ENCODE peak calls at places on chromosomes 6 and 20, in five cellular contexts. Z, S, C, R and N are unnamed samples.

GRCh38 chr6:122374307-122374706 is 25.1 kb upstream of the HSF2 start:
- DNase-seq in Z (no peak), R (no peak), S (no peak), C (no peak), N (no peak)

GRCh38 chr6:13368716-13369115 is 40.4 kb upstream of the TBC1D7 start:
- DNase-seq in R (no peak), S (no peak), Z (no peak), C (no peak), N (no peak)

GRCh38 chr6:110878751-110879539 is 4.4 kb downstream of the AMD1 start:
- DNase-seq in Z (peak; percentile 21), R (no peak), C (no peak), S (peak; percentile 48), N (peak; percentile 67)

GRCh38 chr6:157023958-157024357 is 246.8 kb downstream of the ARID1B start:
- DNase-seq in S (no peak), Z (no peak), C (no peak), R (no peak), N (no peak)

GRCh38 chr6:47042238-47042843 is at the start of gene ADGRF1:
- DNase-seq in C (no peak), Z (no peak), S (no peak), R (no peak), N (no peak)

GRCh38 chr6:150667977-150668716 is 68.5 kb downstream of the PLEKHG1 start:
- DNase-seq in R (peak; percentile 86), C (no peak), S (peak; percentile 29), Z (peak; percentile 93), N (no peak)

GRCh38 chr6:66964216-66964615 is 1257.2 kb upstream of the EYS start:
- DNase-seq in R (no peak), S (no peak), C (no peak), Z (no peak), N (no peak)

GRCh38 chr20:35490736-35491181 is 35.4 kb downstream of the CEP250 start:
- DNase-seq in S (no peak), C (peak; percentile 51), R (no peak), Z (no peak), N (no peak)

GRCh38 chr20:64144144-64144912 is 19.9 kb upstream of the MYT1 start:
- DNase-seq in Z (no peak), R (no peak), S (no peak), C (no peak), N (no peak)

GRCh38 chr6:35318200-35318844 is 20.7 kb downstream of the DEF6 start:
- DNase-seq in S (peak; percentile 70), R (peak; percentile 86), Z (peak; percentile 85), C (no peak), N (peak; percentile 59)

GRCh38 chr6:88492824-88493223 is 326.7 kb upstream of the CNR1 start:
- DNase-seq in C (no peak), Z (peak; percentile 41), R (peak; percentile 18), S (peak; percentile 41), N (peak; percentile 32)

GRCh38 chr6:20302168-20302567 is 89.9 kb upstream of the MBOAT1 start:
- DNase-seq in R (no peak), Z (no peak), C (no peak), S (no peak), N (no peak)

GRCh38 chr6:112253842-112254816 is at the start of gene LAMA4:
- DNase-seq in R (no peak), C (no peak), S (peak; percentile 5), Z (peak; percentile 86), N (no peak)

GRCh38 chr6:45398075-45398817 is 20.5 kb upstream of the SUPT3H start:
- DNase-seq in C (no peak), R (no peak), S (no peak), Z (no peak), N (no peak)

GRCh38 chr6:140182819-140183218 is 808.4 kb upstream of the CITED2 start:
- DNase-seq in S (no peak), Z (no peak), R (no peak), C (no peak), N (no peak)

GRCh38 chr6:139099984-139100383 is 34.9 kb upstream of the HECA start:
- DNase-seq in C (peak; percentile 57), S (no peak), R (no peak), Z (no peak), N (no peak)

GRCh38 chr20:57414867-57415592 is 23.8 kb downstream of the RBM38 start:
- DNase-seq in S (no peak), Z (no peak), R (no peak), C (no peak), N (peak; percentile 78)
- TF ChIP-seq MYC in S (no peak), Z (no peak), R (no peak), C (no peak), N (no peak)

DNA sequence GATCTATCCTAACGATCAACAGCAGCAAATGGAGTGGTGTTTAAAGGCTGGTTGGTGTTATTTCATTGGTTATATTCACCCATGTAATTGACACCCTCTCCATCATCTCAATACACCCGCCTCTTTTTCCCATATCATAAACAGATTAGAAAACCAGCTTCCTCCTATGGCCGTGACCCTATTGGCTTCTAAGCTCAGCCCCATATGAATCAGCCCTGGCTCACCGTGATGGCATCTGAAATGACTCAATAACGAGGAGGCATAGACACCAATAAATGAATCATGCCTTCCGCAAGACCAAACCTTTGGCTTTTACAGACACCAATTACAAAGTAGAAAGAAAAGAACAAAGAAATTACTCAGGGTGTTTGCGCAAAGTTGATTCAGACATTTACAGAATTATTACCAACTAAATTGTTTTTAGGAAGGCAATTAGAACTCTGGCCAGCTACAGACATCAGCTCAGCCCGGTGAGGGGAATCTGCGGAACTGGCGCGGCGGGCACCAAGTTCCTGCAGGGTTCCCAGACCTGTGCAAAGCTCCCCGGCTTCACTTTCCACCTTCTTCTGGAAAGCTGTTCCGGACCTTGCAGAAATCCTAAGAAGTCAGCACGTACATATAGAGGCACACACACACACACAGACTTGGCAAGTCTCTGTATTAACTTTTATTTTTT is 11.5 kb downstream of the PMEPA1 start:
- DNase-seq in Z (peak; percentile 99), C (no peak), R (peak; percentile 31), S (peak; percentile 95), N (no peak)
- TF ChIP-seq MYC in Z (no peak), C (no peak), R (no peak), S (no peak), N (no peak)

GRCh38 chr6:579339-579738 is 77.6 kb downstream of the HUS1B start:
- DNase-seq in Z (no peak), R (peak; percentile 25), C (no peak), S (peak; percentile 26), N (no peak)
- TF ChIP-seq MYC in Z (no peak), R (no peak), C (no peak), S (no peak), N (no peak)

DNA sequence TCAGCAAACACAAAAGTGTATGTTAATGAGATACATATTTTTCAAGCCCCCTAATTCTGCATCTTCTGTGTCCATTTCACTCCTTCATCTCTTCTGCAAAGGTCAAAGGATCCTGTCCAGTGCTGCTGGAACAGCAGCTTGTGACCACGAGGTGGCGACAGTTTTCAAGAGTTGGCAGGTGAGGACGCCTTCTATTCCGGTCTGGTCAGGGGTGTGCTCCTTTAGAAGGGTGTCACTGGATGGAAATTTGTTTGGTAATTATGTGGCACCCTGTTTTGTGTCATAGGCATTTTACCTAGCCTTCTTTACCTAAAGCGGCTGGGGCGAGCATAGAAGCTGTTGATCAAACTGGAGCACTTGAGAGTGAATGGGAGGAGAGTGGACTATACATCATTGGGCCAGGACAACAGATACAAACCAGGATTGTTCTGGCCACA is 32.9 kb upstream of the ERVFRD-1 start:
- DNase-seq in R (peak; percentile 77), C (peak; percentile 49), Z (peak; percentile 70), S (peak; percentile 88), N (peak; percentile 82)
- TF ChIP-seq MYC in R (no peak), C (no peak), Z (no peak), S (no peak), N (no peak)